ENCODE peak calls at places on chromosomes 1 and 21, in five cellular contexts. H is GM12878, P is HepG2, O is IMR-90, Y is SK-N-SH. J is an unnamed sample.

GRCh38 chr1:93619507-93620168 is 62.0 kb downstream of the BCAR3 start:
- DNase-seq in H (no peak), P (no peak), O (no peak), Y (no peak), J (no peak)

GRCh38 chr1:5796028-5796427 is 196.2 kb downstream of the NPHP4 start:
- DNase-seq in H (no peak), P (no peak), O (no peak), Y (no peak), J (no peak)

GRCh38 chr21:43954042-43954441 is 58.1 kb upstream of the TRAPPC10 start:
- DNase-seq in H (no peak), P (no peak), O (no peak), Y (no peak), J (no peak)

GRCh38 chr1:116538527-116538926 is 32.3 kb downstream of the CD58 start:
- DNase-seq in H (no peak), P (peak; percentile 71), O (peak; percentile 73), Y (no peak), J (no peak)

GRCh38 chr1:182700351-182700709 is 15.9 kb upstream of the RGS8 start:
- DNase-seq in H (no peak), P (no peak), O (no peak), Y (no peak), J (no peak)

GRCh38 chr21:15564907-15565306 is 164.9 kb upstream of the USP25 start:
- DNase-seq in H (no peak), P (no peak), O (no peak), Y (no peak), J (no peak)

GRCh38 chr21:15064576-15065380 is at the start of gene NRIP1:
- DNase-seq in H (no peak), P (peak; percentile 78), O (peak; percentile 87), Y (peak; percentile 67), J (peak; percentile 77)

GRCh38 chr21:27275294-27275927 is 308.5 kb upstream of the ADAMTS5 start:
- DNase-seq in H (no peak), P (no peak), O (peak; percentile 88), Y (peak; percentile 15), J (no peak)

GRCh38 chr21:15126948-15127347 is 62.1 kb upstream of the NRIP1 start:
- DNase-seq in H (no peak), P (no peak), O (no peak), Y (no peak), J (no peak)

GRCh38 chr21:23003951-23004350 is 2005.7 kb downstream of the NCAM2 start:
- DNase-seq in H (no peak), P (no peak), O (no peak), Y (no peak), J (no peak)

GRCh38 chr1:246459213-246459612 is 47.9 kb downstream of the SMYD3 start:
- DNase-seq in H (no peak), P (no peak), O (no peak), Y (no peak), J (no peak)

GRCh38 chr1:221230605-221231004 is 351.4 kb downstream of the HLX start:
- DNase-seq in H (no peak), P (no peak), O (peak; percentile 37), Y (no peak), J (no peak)

GRCh38 chr21:14361958-14362357 is 21.0 kb downstream of the HSPA13 start:
- DNase-seq in H (no peak), P (no peak), O (no peak), Y (no peak), J (no peak)

GRCh38 chr1:89949991-89950624 is 44.8 kb upstream of the ZNF326 start:
- DNase-seq in H (no peak), P (peak; percentile 58), O (no peak), Y (no peak), J (no peak)

GRCh38 chr1:87329051-87329755 is 523 bp downstream of the LMO4 start:
- DNase-seq in H (no peak), P (peak; percentile 54), O (peak; percentile 33), Y (peak; percentile 74), J (peak; percentile 60)

GRCh38 chr1:192998536-192998935 is 60.6 kb downstream of the UCHL5 start:
- DNase-seq in H (no peak), P (no peak), O (no peak), Y (no peak), J (no peak)

GRCh38 chr21:37208056-37208705 is 59.0 kb downstream of the VPS26C start:
- DNase-seq in H (peak; percentile 68), P (peak; percentile 13), O (no peak), Y (peak; percentile 56), J (peak; percentile 66)

GRCh38 chr1:15605398-15606080 is 11.7 kb upstream of the DDI2 start:
- DNase-seq in H (no peak), P (peak; percentile 72), O (no peak), Y (no peak), J (no peak)

GRCh38 chr21:43340491-43341348 is 86.2 kb downstream of the SIK1 start:
- DNase-seq in H (no peak), P (no peak), O (peak; percentile 95), Y (no peak), J (no peak)

GRCh38 chr1:154434346-154435075 is 29.4 kb downstream of the IL6R start:
- DNase-seq in H (no peak), P (no peak), O (no peak), Y (no peak), J (peak; percentile 30)

GRCh38 chr1:111199881-111200801 is at the start of gene DENND2D:
- DNase-seq in H (peak; percentile 92), P (no peak), O (no peak), Y (no peak), J (no peak)

GRCh38 chr1:55089683-55090082 is 50.3 kb downstream of the PCSK9 start:
- DNase-seq in H (no peak), P (no peak), O (peak; percentile 35), Y (no peak), J (no peak)

GRCh38 chr1:47894718-47895393 is 102.3 kb downstream of the TRABD2B start:
- DNase-seq in H (no peak), P (no peak), O (peak; percentile 4), Y (no peak), J (no peak)

GRCh38 chr1:14320518-14320917 is 278.0 kb upstream of the KAZN start:
- DNase-seq in H (no peak), P (no peak), O (peak; percentile 23), Y (no peak), J (peak; percentile 24)

GRCh38 chr1:216626394-216627067 is 96.7 kb downstream of the ESRRG start:
- DNase-seq in H (no peak), P (no peak), O (no peak), Y (no peak), J (no peak)

GRCh38 chr1:43796111-43796581 is 88.8 kb downstream of the ST3GAL3 start:
- DNase-seq in H (no peak), P (no peak), O (peak; percentile 77), Y (no peak), J (no peak)

GRCh38 chr1:36107394-36107793 is 17.6 kb downstream of the COL8A2 start:
- DNase-seq in H (no peak), P (no peak), O (no peak), Y (no peak), J (no peak)

GRCh38 chr1:115192200-115192767 is 103.0 kb upstream of the TSPAN2 start:
- DNase-seq in H (no peak), P (no peak), O (peak; percentile 36), Y (no peak), J (no peak)

GRCh38 chr1:92705456-92705855 is 79.5 kb downstream of the EVI5 start:
- DNase-seq in H (no peak), P (no peak), O (peak; percentile 67), Y (no peak), J (peak; percentile 21)

GRCh38 chr1:201737350-201738060 is 91.5 kb upstream of the IPO9 start:
- DNase-seq in H (no peak), P (no peak), O (peak; percentile 92), Y (no peak), J (no peak)

DNA sequence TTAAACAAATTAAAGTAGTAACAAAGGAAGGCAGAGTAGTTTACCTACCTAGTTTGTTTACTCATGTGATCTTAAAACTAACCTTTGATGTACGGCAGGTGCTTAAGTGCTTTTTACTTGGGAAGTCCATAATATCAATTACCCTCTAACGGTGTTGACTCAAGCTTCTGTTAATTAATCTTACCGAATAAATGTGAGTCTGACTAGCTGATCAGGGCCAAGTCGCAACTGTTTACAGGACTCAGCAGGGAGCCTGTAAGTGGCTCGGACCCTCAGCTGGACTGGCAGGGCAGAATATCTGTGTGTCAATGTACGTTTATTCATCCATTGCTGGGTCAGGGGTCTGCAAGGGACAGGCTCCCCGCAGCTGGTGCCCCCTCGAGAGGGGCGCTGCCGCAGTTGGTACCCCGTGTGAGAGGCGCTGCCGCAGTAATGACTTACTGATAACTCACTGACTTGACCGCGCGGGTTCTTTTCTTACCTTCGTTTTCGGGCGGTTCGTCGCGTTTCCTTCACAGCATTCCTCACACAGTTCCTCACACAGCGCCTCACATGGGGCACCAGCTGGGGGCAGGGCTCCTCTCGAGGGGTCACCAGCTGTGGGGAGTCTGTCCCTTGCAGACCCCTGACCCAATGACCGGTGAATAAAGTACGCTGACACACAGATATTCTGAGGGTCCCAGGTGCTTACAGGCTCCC is 2.9 kb downstream of the FMO1 start:
- DNase-seq in H (no peak), P (no peak), O (peak; percentile 4), Y (no peak), J (no peak)
- TF ChIP-seq MXI1 in H (no peak), P (no peak), O (no peak), Y (no peak), J (no peak)

GRCh38 chr1:22489823-22490222 is 38.2 kb downstream of the ZBTB40 start:
- DNase-seq in H (no peak), P (no peak), O (no peak), Y (no peak), J (no peak)

GRCh38 chr1:22488319-22488718 is 36.7 kb downstream of the ZBTB40 start:
- DNase-seq in H (no peak), P (no peak), O (peak; percentile 31), Y (no peak), J (peak; percentile 11)

GRCh38 chr1:22491995-22492726 is 40.5 kb downstream of the ZBTB40 start:
- DNase-seq in H (no peak), P (no peak), O (no peak), Y (no peak), J (no peak)

GRCh38 chr1:22489278-22489677 is 37.6 kb downstream of the ZBTB40 start:
- DNase-seq in H (no peak), P (no peak), O (no peak), Y (no peak), J (no peak)

GRCh38 chr1:22490309-22490708 is 38.7 kb downstream of the ZBTB40 start:
- DNase-seq in H (no peak), P (no peak), O (no peak), Y (no peak), J (no peak)
- TF ChIP-seq MXI1 in H (no peak), P (no peak), O (no peak), Y (no peak), J (no peak)

GRCh38 chr1:11728126-11728806 is 7.7 kb upstream of the AGTRAP start:
- DNase-seq in H (no peak), P (no peak), O (no peak), Y (no peak), J (no peak)
- TF ChIP-seq MXI1 in H (no peak), P (no peak), O (no peak), Y (no peak), J (no peak)

GRCh38 chr1:50996083-50996482 is 26.0 kb downstream of the CDKN2C start:
- DNase-seq in H (no peak), P (no peak), O (no peak), Y (no peak), J (no peak)

GRCh38 chr1:50994997-50995396 is 25.0 kb downstream of the CDKN2C start:
- DNase-seq in H (no peak), P (no peak), O (no peak), Y (no peak), J (no peak)

GRCh38 chr1:50995651-50996050 is 25.6 kb downstream of the CDKN2C start:
- DNase-seq in H (no peak), P (no peak), O (no peak), Y (no peak), J (no peak)

GRCh38 chr1:51000651-51001050 is 30.6 kb downstream of the CDKN2C start:
- DNase-seq in H (no peak), P (no peak), O (no peak), Y (no peak), J (no peak)

GRCh38 chr1:51000160-51000559 is 30.1 kb downstream of the CDKN2C start:
- DNase-seq in H (no peak), P (no peak), O (no peak), Y (no peak), J (no peak)
- TF ChIP-seq MXI1 in H (no peak), P (no peak), O (no peak), Y (no peak), J (no peak)

J was measured in K562.